ENCODE peak calls at places on chromosomes 1 and 21, in eight cellular contexts. W, H, L, R, Z, V, X and U are unnamed samples.

GRCh38 chr21:44804762-44805161 is 3.1 kb upstream of the UBE2G2 start:
- DNase-seq in L (peak), Z (no peak), H (no peak), R (no peak), W (no peak), X (no peak), V (no peak), U (no peak)

GRCh38 chr21:42570841-42571387 is 57.3 kb downstream of the SLC37A1 start:
- DNase-seq in V (peak), H (no peak), Z (peak), W (no peak), L (no peak), R (no peak), X (peak), U (peak)

GRCh38 chr1:41670558-41670957 is 186.1 kb upstream of the EDN2 start:
- DNase-seq in R (peak), V (no peak), W (no peak), X (no peak), H (no peak), Z (no peak), L (no peak), U (no peak)

GRCh38 chr1:32962248-32962896 is 2.2 kb downstream of the RNF19B start:
- DNase-seq in V (no peak), L (peak), R (peak), X (no peak), W (peak), Z (no peak), H (no peak), U (no peak)

GRCh38 chr1:31152181-31152768 is 86.8 kb upstream of the PUM1 start:
- DNase-seq in Z (no peak), H (no peak), V (no peak), L (peak), W (peak), R (peak), X (no peak), U (no peak)

GRCh38 chr1:186636786-186637185 is 43.4 kb downstream of the PTGS2 start:
- DNase-seq in H (no peak), V (no peak), W (no peak), R (no peak), L (no peak), X (no peak), Z (no peak), U (no peak)

GRCh38 chr1:61233121-61233659 is 150.8 kb downstream of the NFIA start:
- DNase-seq in H (no peak), W (no peak), X (no peak), Z (no peak), R (no peak), L (no peak), V (no peak), U (no peak)

GRCh38 chr1:157170677-157171515 is 32.7 kb upstream of the ETV3 start:
- DNase-seq in R (no peak), H (no peak), X (no peak), W (peak), Z (peak), V (no peak), L (peak), U (no peak)

GRCh38 chr1:151619489-151620093 is 7.7 kb downstream of the SNX27 start:
- DNase-seq in L (peak), W (peak), H (no peak), Z (no peak), R (peak), X (no peak), V (no peak), U (no peak)

GRCh38 chr1:245715291-245715701 is 560.5 kb downstream of the KIF26B start:
- DNase-seq in X (no peak), L (no peak), W (peak), H (no peak), R (peak), Z (no peak), V (no peak), U (no peak)

GRCh38 chr1:89649783-89650182 is 16.9 kb downstream of the LRRC8C start:
- DNase-seq in X (no peak), H (no peak), V (no peak), L (no peak), W (no peak), Z (no peak), R (no peak), U (no peak)

GRCh38 chr1:165843304-165843703 is 15.9 kb downstream of the UCK2 start:
- DNase-seq in L (no peak), H (no peak), W (no peak), R (peak), Z (no peak), V (no peak), X (no peak), U (no peak)

GRCh38 chr1:7621334-7622219 is 149.5 kb upstream of the VAMP3 start:
- DNase-seq in Z (no peak), X (no peak), R (no peak), L (no peak), H (no peak), W (peak), V (peak), U (peak)

GRCh38 chr21:36069713-36070573 is at the start of gene CBR1:
- DNase-seq in L (peak), R (peak), V (peak), Z (peak), H (peak), X (peak), W (peak), U (peak)

GRCh38 chr1:25568834-25569598 is 25.6 kb downstream of the LDLRAP1 start:
- DNase-seq in H (no peak), V (no peak), X (no peak), W (peak), Z (no peak), R (peak), L (no peak), U (no peak)

GRCh38 chr21:26280715-26281310 is 110.2 kb upstream of the APP start:
- DNase-seq in L (no peak), W (no peak), V (no peak), R (no peak), X (no peak), H (no peak), Z (no peak), U (no peak)

GRCh38 chr1:72285074-72285425 is 2.7 kb upstream of the NEGR1 start:
- DNase-seq in L (no peak), W (no peak), Z (no peak), V (no peak), H (no peak), R (no peak), X (no peak), U (no peak)

GRCh38 chr1:181100015-181100905 is 11.8 kb downstream of the IER5 start:
- DNase-seq in R (no peak), H (no peak), X (no peak), V (no peak), Z (no peak), W (peak), L (no peak), U (no peak)

GRCh38 chr1:219661464-219662092 is 48.7 kb upstream of the ZC3H11B start:
- DNase-seq in L (no peak), V (no peak), W (no peak), R (no peak), Z (no peak), X (no peak), H (no peak), U (no peak)

GRCh38 chr21:38327984-38328383 is 71.2 kb downstream of the KCNJ15 start:
- DNase-seq in W (no peak), R (no peak), Z (no peak), V (no peak), H (no peak), X (no peak), L (no peak), U (no peak)

GRCh38 chr1:204723131-204723787 is 37.7 kb upstream of the LRRN2 start:
- DNase-seq in V (no peak), R (no peak), Z (no peak), W (no peak), H (no peak), L (no peak), X (no peak), U (no peak)

GRCh38 chr1:41773144-41773571 is 145.6 kb downstream of the HIVEP3 start:
- DNase-seq in Z (no peak), R (peak), W (no peak), X (no peak), V (no peak), L (no peak), H (no peak), U (no peak)

GRCh38 chr1:79496129-79496528 is 489.6 kb upstream of the ADGRL4 start:
- DNase-seq in W (no peak), X (no peak), R (no peak), H (no peak), L (no peak), Z (no peak), V (no peak), U (no peak)

GRCh38 chr1:39003787-39004186 is 12.7 kb downstream of the AKIRIN1 start:
- DNase-seq in H (no peak), Z (no peak), R (peak), W (no peak), V (no peak), L (no peak), X (no peak), U (no peak)

GRCh38 chr1:42453386-42453785 is 2.4 kb downstream of the ZMYND12 start:
- DNase-seq in V (no peak), Z (no peak), H (no peak), L (no peak), X (no peak), W (no peak), R (no peak), U (no peak)

GRCh38 chr1:182507685-182508084 is 57.7 kb downstream of the RGSL1 start:
- DNase-seq in L (no peak), V (no peak), Z (no peak), H (no peak), R (no peak), X (no peak), W (no peak), U (no peak)

GRCh38 chr1:33641099-33641830 is 168.8 kb downstream of the ZSCAN20 start:
- DNase-seq in V (no peak), W (peak), R (peak), Z (no peak), X (no peak), L (no peak), H (no peak), U (no peak)

GRCh38 chr1:179955318-179955638 is 668 bp downstream of the CEP350 start:
- DNase-seq in R (peak), W (no peak), Z (no peak), X (no peak), L (peak), H (no peak), V (no peak), U (no peak)

GRCh38 chr1:16220101-16220500 is 7.6 kb upstream of the ARHGEF19 start:
- DNase-seq in L (no peak), W (no peak), Z (no peak), R (no peak), V (no peak), X (no peak), H (no peak), U (no peak)

DNA sequence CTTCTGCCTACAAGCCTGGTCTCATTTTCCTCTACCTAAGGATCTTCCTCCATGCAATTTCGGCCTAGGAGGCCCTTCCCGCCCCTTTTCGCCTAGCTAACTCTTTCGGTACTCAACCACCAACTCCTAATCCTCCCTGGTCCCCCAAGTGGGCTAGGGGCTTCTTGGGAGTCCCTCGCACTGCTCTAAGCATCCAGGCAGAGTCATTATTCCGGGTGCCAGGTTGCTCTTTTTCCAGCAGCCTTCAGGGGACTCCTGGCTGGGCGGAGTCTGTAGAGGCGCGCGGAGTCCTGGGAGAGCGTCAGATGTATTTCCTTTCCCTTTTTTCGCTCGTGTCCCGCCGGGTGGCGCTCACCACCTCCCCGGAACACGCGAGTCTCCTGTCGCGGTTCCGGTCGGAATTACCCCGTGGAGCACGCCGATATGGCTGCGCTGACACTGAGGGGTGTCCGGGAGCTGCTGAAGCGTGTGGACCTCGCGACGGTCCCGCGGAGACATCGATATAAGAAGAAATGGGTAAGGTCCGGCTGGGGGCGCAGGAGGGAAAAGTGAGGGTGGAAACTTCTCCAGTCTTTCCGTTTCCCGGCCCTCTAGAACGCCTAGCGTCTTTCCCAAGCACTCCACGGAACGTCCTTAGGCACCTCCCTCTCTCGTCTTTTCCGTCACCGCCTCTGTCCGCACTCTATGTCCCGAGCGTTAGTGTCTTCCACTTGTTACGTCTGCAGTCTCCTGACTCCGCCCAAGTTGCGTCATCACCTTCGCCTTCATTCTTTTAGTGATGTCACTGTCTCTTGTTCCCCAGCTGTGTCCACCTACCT is at the start of gene NSUN4:
- DNase-seq in V (peak), Z (peak), W (peak), H (peak), X (peak), R (peak), L (peak), U (peak)
- TF ChIP-seq POLR2A in V (peak), Z (peak), W (peak), H (peak), X (peak), R (peak), L (peak), U (peak)

DNA sequence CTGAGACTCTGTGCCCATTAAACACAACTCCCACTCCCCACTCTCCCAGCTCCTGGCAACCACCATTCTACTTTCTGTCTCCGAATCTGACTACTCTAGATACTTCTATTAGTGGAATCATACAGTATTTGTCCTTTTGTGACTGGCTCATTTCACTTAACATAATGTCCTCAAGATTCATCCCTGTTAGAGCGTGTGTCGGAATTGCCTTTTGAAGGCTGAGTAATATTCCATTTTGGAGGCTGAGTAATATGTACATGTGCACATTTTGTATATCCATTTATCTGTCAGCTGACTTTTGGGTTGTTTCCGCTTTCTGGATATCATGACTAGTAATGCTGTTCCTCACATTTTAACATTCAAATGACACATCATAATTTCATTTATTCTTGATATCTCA is 30.3 kb downstream of the GALNT2 start:
- DNase-seq in Z (no peak), R (no peak), V (no peak), X (no peak), H (no peak), W (no peak), L (no peak), U (no peak)
- H3K4me3 ChIP-seq in Z (no peak), R (no peak), V (no peak), X (no peak), H (no peak), W (no peak), L (no peak), U (no peak)

GRCh38 chr1:9128161-9128519 is 762 bp downstream of the GPR157 start:
- DNase-seq in W (no peak), L (no peak), H (no peak), R (no peak), Z (no peak), X (no peak), V (no peak), U (no peak)
- TF ChIP-seq POLR2A in W (no peak), L (no peak), H (no peak), R (no peak), Z (no peak), X (no peak), V (no peak), U (no peak)

GRCh38 chr21:45983981-45984551 is 2.5 kb downstream of the COL6A1 start:
- DNase-seq in X (peak), H (no peak), Z (no peak), W (no peak), L (no peak), V (peak), R (no peak), U (peak)
- H3K4me3 ChIP-seq in X (peak), H (no peak), Z (peak), W (no peak), L (no peak), V (peak), R (peak), U (no peak)

GRCh38 chr1:50978852-50979781 is 9.1 kb downstream of the CDKN2C start:
- DNase-seq in V (no peak), L (no peak), X (no peak), Z (no peak), R (no peak), W (peak), H (no peak), U (no peak)

GRCh38 chr1:50977575-50978143 is 7.6 kb downstream of the CDKN2C start:
- DNase-seq in V (peak), W (peak), R (peak), Z (no peak), L (peak), X (no peak), H (no peak), U (peak)

GRCh38 chr1:50976890-50977574 is 7.0 kb downstream of the CDKN2C start:
- DNase-seq in X (no peak), L (peak), V (peak), R (peak), H (no peak), Z (no peak), W (peak), U (no peak)

GRCh38 chr1:50979964-50980363 is 9.9 kb downstream of the CDKN2C start:
- DNase-seq in W (no peak), Z (no peak), X (no peak), R (no peak), H (no peak), V (no peak), L (no peak), U (no peak)

DNA sequence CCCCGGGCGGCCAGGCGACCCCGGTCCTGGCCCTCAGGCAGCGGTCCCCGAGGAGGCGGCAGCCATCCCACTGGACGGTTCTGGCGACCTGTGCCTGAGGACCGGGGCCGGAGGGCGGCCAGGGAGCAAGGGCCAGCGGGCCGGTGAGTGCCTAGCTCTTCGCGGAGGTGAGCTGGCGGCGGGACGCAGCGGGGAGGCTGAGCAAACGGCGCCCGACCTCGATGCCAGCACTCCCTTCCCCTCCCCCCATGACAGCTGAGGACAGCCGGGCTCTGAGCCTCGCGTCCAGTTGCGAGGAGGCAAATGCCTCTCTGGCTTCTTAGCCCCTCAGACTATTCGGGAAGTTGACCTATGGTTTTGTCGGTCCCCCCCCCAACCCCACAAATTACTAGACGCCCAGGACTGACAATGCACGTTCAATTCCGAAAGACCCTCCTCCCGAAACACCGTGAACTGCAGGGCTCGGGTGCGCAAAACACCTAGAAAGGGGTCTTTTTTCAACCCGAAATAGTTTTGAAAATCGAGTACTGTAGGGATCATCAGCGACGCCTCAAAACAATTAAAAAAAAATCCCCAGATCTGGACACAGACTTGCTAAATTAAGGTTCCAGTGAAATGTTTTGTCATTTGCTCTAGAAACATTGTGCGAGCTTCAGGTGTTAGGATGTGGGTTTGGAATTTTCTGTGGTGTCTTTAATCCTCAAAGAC is 8.3 kb downstream of the CDKN2C start:
- DNase-seq in Z (no peak), R (peak), L (peak), V (peak), W (peak), X (no peak), H (no peak), U (peak)
- TF ChIP-seq POLR2A in Z (peak), R (no peak), L (no peak), V (no peak), W (peak), X (no peak), H (no peak), U (no peak)

GRCh38 chr1:37839676-37840075 is 19.7 kb downstream of the MTF1 start:
- DNase-seq in L (no peak), X (no peak), W (no peak), Z (no peak), H (no peak), R (no peak), V (no peak), U (no peak)
- H3K4me3 ChIP-seq in L (no peak), X (no peak), W (no peak), Z (no peak), H (no peak), R (no peak), V (no peak), U (no peak)

DNA sequence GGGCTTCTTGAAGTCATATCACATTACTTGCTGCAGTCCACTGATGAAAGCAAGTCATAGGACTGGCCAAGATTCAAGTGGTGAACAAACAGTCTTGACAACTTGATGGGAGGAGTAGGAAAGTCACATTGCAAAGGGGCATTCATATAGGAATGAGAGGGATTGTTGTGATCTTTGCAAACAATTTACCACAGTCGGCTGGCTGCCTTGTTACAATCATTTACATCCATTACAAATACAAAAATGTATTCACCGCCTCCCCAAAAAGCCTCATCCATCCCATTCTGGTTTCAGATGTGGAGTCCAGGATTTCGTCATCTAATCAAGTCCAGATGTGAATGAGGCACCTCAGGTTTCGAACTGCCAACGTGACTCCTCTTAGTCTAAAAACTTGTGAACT is 26.8 kb downstream of the GORAB start:
- DNase-seq in X (no peak), Z (no peak), R (no peak), H (no peak), V (no peak), W (no peak), L (no peak), U (no peak)
- TF ChIP-seq POLR2A in X (no peak), Z (no peak), R (no peak), H (no peak), V (no peak), W (no peak), L (no peak), U (no peak)